ENCODE peak calls at places on chromosomes 13 and 19, in nine cellular contexts. P is stimulated activated CD4-positive, alpha-beta T cell treated with anti-CD3 and anti-CD28 coated beads, Interleukin-1b, Interleukin-23, amount 100 ng/mL, for 1 hour; D is stimulated activated CD8-positive, alpha-beta memory T cell treated with anti-CD3 and anti-CD28 coated beads, Interleukin-7, amount 100 ng/mL, for 1 hour; A is lower leg skin; R is HFF-Myc; W is foreskin fibroblast; T is retinal pigment epithelial cell; X is amniotic epithelial cell; S is HT1080. Q is an unnamed sample.

GRCh38 chr19:35429698-35430097 is 18.4 kb upstream of the FFAR2 start:
- DNase-seq in P (no peak), X (no peak), A (no peak), T (no peak), D (no peak), R (no peak), S (no peak), W (no peak), Q (no peak)

GRCh38 chr13:102195566-102196462 is 206.0 kb downstream of the FGF14 start:
- DNase-seq in D (no peak), P (no peak), W (peak), S (peak), R (peak), A (no peak), X (no peak), T (no peak), Q (peak)

GRCh38 chr19:4759388-4760284 is 31.9 kb upstream of the FEM1A start:
- DNase-seq in S (peak), P (peak), R (peak), T (peak), W (peak), X (peak), A (peak), D (peak), Q (peak)

GRCh38 chr19:10748924-10749434 is 31.1 kb downstream of the DNM2 start:
- DNase-seq in X (peak), P (no peak), S (peak), A (no peak), D (no peak), W (peak), T (no peak), R (no peak), Q (peak)

GRCh38 chr13:44504146-44504545 is 72.0 kb downstream of the TSC22D1 start:
- DNase-seq in T (no peak), W (no peak), A (no peak), R (no peak), X (no peak), P (no peak), S (no peak), D (no peak), Q (no peak)

GRCh38 chr13:110337287-110337686 is 30.2 kb downstream of the COL4A2 start:
- DNase-seq in W (no peak), S (no peak), D (no peak), R (no peak), X (no peak), T (no peak), A (no peak), P (no peak), Q (no peak)

GRCh38 chr13:20803180-20803965 is 29.6 kb upstream of the EEF1AKMT1 start:
- DNase-seq in P (no peak), W (no peak), D (no peak), R (no peak), T (no peak), X (no peak), S (no peak), A (no peak), Q (no peak)

GRCh38 chr13:75372517-75372916 is 109.5 kb downstream of the TBC1D4 start:
- DNase-seq in S (peak), D (no peak), A (no peak), X (peak), R (no peak), P (no peak), T (no peak), W (peak), Q (peak)

GRCh38 chr13:51771418-51772104 is 32.4 kb downstream of the DHRS12 start:
- DNase-seq in R (no peak), X (no peak), W (no peak), D (no peak), A (no peak), T (no peak), P (no peak), S (no peak), Q (no peak)

GRCh38 chr13:30477346-30478235 is 11.9 kb upstream of the HMGB1 start:
- DNase-seq in R (no peak), X (no peak), P (no peak), W (no peak), D (no peak), A (no peak), T (no peak), S (no peak), Q (no peak)

GRCh38 chr19:48896191-48896720 is 2.3 kb downstream of the TULP2 start:
- DNase-seq in P (no peak), A (peak), S (no peak), W (peak), X (no peak), D (no peak), T (no peak), R (no peak), Q (no peak)

GRCh38 chr19:7843521-7843920 is 13.5 kb downstream of the EVI5L start:
- DNase-seq in A (no peak), D (no peak), P (no peak), S (no peak), X (no peak), T (no peak), R (no peak), W (no peak), Q (no peak)

GRCh38 chr13:102825921-102826706 is 19.7 kb upstream of the ERCC5 start:
- DNase-seq in S (peak), D (no peak), W (peak), T (peak), X (peak), P (no peak), R (peak), A (no peak), Q (peak)

GRCh38 chr13:45711952-45712351 is 9.8 kb downstream of the CBY2 start:
- DNase-seq in P (no peak), W (no peak), X (no peak), S (no peak), R (no peak), D (no peak), T (no peak), A (no peak), Q (no peak)

GRCh38 chr13:26037302-26037701 is 14.5 kb downstream of the SHISA2 start:
- DNase-seq in S (peak), D (no peak), X (no peak), A (no peak), W (no peak), R (no peak), P (no peak), T (no peak), Q (peak)

GRCh38 chr19:6249296-6249695 is 30.5 kb downstream of the MLLT1 start:
- DNase-seq in A (no peak), X (no peak), S (peak), R (no peak), D (no peak), W (peak), T (no peak), P (no peak), Q (no peak)

GRCh38 chr19:7257148-7258041 is 36.8 kb downstream of the INSR start:
- DNase-seq in X (peak), A (peak), R (peak), S (no peak), T (peak), D (no peak), P (no peak), W (peak), Q (peak)

GRCh38 chr13:39561971-39562370 is 41.0 kb downstream of the LHFPL6 start:
- DNase-seq in X (no peak), P (no peak), R (no peak), A (no peak), W (no peak), D (no peak), T (no peak), S (no peak), Q (no peak)

GRCh38 chr13:79457948-79458347 is 23.0 kb upstream of the NDFIP2 start:
- DNase-seq in X (peak), A (no peak), P (no peak), W (peak), T (no peak), D (no peak), R (peak), S (peak), Q (peak)

GRCh38 chr13:43153436-43154082 is 130.2 kb downstream of the DNAJC15 start:
- DNase-seq in S (peak), A (no peak), W (peak), P (no peak), T (peak), R (peak), D (no peak), X (peak), Q (peak)

GRCh38 chr13:37889102-37889501 is 19.5 kb upstream of the TRPC4 start:
- DNase-seq in D (no peak), A (no peak), P (no peak), S (peak), R (no peak), T (no peak), X (peak), W (peak), Q (no peak)

GRCh38 chr19:50979758-50980157 is 4.0 kb downstream of the KLK7 start:
- DNase-seq in S (no peak), W (no peak), T (no peak), A (no peak), D (no peak), X (no peak), R (no peak), P (no peak), Q (no peak)

Q was measured in H4.